ENCODE peak calls at places on chromosome 7, in seven cellular contexts. E is GM12865, M is GM20000, Q is C1 segment of cervical spinal cord, R is GM13977, X is frontal cortex, H is cortex of kidney. C is an unnamed sample.

GRCh38 chr7:90172624-90173023 is 18.4 kb downstream of the STEAP1 start:
- DNase-seq in E (no peak), M (no peak), Q (no peak), R (no peak), X (no peak), H (no peak), C (no peak)

GRCh38 chr7:151411551-151411950 is 1.7 kb upstream of the WDR86 start:
- DNase-seq in E (no peak), M (no peak), Q (no peak), R (no peak), X (no peak), H (no peak), C (no peak)

GRCh38 chr7:121328508-121329459 is at the start of gene WNT16:
- DNase-seq in E (no peak), M (no peak), Q (no peak), R (peak; percentile 37), X (peak; percentile 42), H (no peak), C (peak; percentile 24)

GRCh38 chr7:80210400-80210799 is 75.8 kb downstream of the GNAI1 start:
- DNase-seq in E (no peak), M (no peak), Q (no peak), R (no peak), X (no peak), H (no peak), C (no peak)

GRCh38 chr7:140426130-140426529 is 22.3 kb downstream of the RAB19 start:
- DNase-seq in E (no peak), M (no peak), Q (no peak), R (no peak), X (no peak), H (no peak), C (no peak)

GRCh38 chr7:151598045-151598444 is 78.3 kb upstream of the RHEB start:
- DNase-seq in E (no peak), M (no peak), Q (no peak), R (no peak), X (no peak), H (no peak), C (no peak)

GRCh38 chr7:155804897-155805825 is 7.1 kb downstream of the SHH start:
- DNase-seq in E (peak; percentile 38), M (peak; percentile 90), Q (no peak), R (peak; percentile 94), X (peak; percentile 83), H (no peak), C (peak; percentile 82)

GRCh38 chr7:23356726-23357125 is 57.6 kb downstream of the MALSU1 start:
- DNase-seq in E (peak; percentile 20), M (no peak), Q (no peak), R (no peak), X (no peak), H (no peak), C (no peak)

GRCh38 chr7:46468753-46469356 is 547.8 kb upstream of the IGFBP3 start:
- DNase-seq in E (no peak), M (no peak), Q (no peak), R (no peak), X (no peak), H (no peak), C (no peak)

GRCh38 chr7:158101821-158102450 is 485.7 kb downstream of the PTPRN2 start:
- DNase-seq in E (no peak), M (no peak), Q (no peak), R (no peak), X (no peak), H (no peak), C (no peak)

GRCh38 chr7:100057006-100057405 is 7.4 kb downstream of the ZSCAN21 start:
- DNase-seq in E (no peak), M (no peak), Q (no peak), R (no peak), X (no peak), H (no peak), C (no peak)

GRCh38 chr7:1647961-1648631 is 22.0 kb upstream of the ELFN1 start:
- DNase-seq in E (no peak), M (no peak), Q (no peak), R (no peak), X (peak; percentile 52), H (no peak), C (no peak)

GRCh38 chr7:108557191-108557590 is 12.3 kb downstream of the THAP5 start:
- DNase-seq in E (no peak), M (no peak), Q (no peak), R (no peak), X (no peak), H (no peak), C (no peak)

GRCh38 chr7:69531050-69531449 is 67.2 kb upstream of the AUTS2 start:
- DNase-seq in E (no peak), M (no peak), Q (no peak), R (no peak), X (no peak), H (no peak), C (no peak)

GRCh38 chr7:29346574-29346973 is 152.0 kb downstream of the CHN2 start:
- DNase-seq in E (no peak), M (no peak), Q (no peak), R (no peak), X (no peak), H (no peak), C (no peak)

GRCh38 chr7:66202380-66202779 is 2.8 kb upstream of the TPST1 start:
- DNase-seq in E (no peak), M (no peak), Q (no peak), R (no peak), X (no peak), H (no peak), C (no peak)

GRCh38 chr7:33423646-33424020 is 294.3 kb downstream of the BBS9 start:
- DNase-seq in E (peak; percentile 61), M (peak; percentile 46), Q (no peak), R (peak; percentile 28), X (no peak), H (no peak), C (peak; percentile 42)

GRCh38 chr7:94057955-94058354 is 53.8 kb upstream of the BET1 start:
- DNase-seq in E (no peak), M (no peak), Q (no peak), R (no peak), X (no peak), H (no peak), C (no peak)

GRCh38 chr7:99380032-99380822 is 5.7 kb downstream of the ARPC1B start:
- DNase-seq in E (peak; percentile 90), M (peak; percentile 78), Q (no peak), R (peak; percentile 76), X (no peak), H (no peak), C (peak; percentile 78)

GRCh38 chr7:106462365-106462859 is 177.6 kb upstream of the NAMPT start:
- DNase-seq in E (peak; percentile 66), M (peak; percentile 37), Q (no peak), R (peak; percentile 9), X (peak; percentile 12), H (no peak), C (peak; percentile 27)

GRCh38 chr7:152086513-152086912 is 61.0 kb downstream of the GALNT11 start:
- DNase-seq in E (no peak), M (no peak), Q (no peak), R (no peak), X (no peak), H (no peak), C (no peak)

GRCh38 chr7:12074889-12075288 is 136.2 kb upstream of the TMEM106B start:
- DNase-seq in E (no peak), M (no peak), Q (no peak), R (no peak), X (no peak), H (no peak), C (no peak)

GRCh38 chr7:117313582-117313981 is 9.3 kb downstream of the WNT2 start:
- DNase-seq in E (no peak), M (no peak), Q (no peak), R (no peak), X (no peak), H (no peak), C (no peak)

GRCh38 chr7:90337106-90337505 is 9.4 kb upstream of the GTPBP10 start:
- DNase-seq in E (no peak), M (no peak), Q (no peak), R (no peak), X (no peak), H (no peak), C (no peak)

GRCh38 chr7:65746398-65746669 is 126.5 kb upstream of the VKORC1L1 start:
- DNase-seq in E (no peak), M (no peak), Q (no peak), R (no peak), X (no peak), H (no peak), C (no peak)